ENCODE peak calls at places on chromosome 13, in four cellular contexts. U is fibroblast of mammary gland; M is thoracic aorta; K is stimulated activated CD4-positive, alpha-beta T cell treated with anti-CD3 and anti-CD28 coated beads, Interleukin-1b, Interleukin-23, amount 100 ng/mL, for 24 hours. V is an unnamed sample.

GRCh38 chr13:108915634-108916497 is 286.5 kb downstream of the MYO16 start:
- DNase-seq in U (peak), M (peak), K (peak), V (no peak)

GRCh38 chr13:72221276-72221962 is 354.4 kb upstream of the DACH1 start:
- DNase-seq in U (no peak), M (no peak), K (no peak), V (no peak)

GRCh38 chr13:89163081-89163480 is 1491.9 kb downstream of the SLITRK5 start:
- DNase-seq in U (no peak), M (no peak), K (no peak), V (peak)

GRCh38 chr13:114065141-114065925 is 67.1 kb downstream of the RASA3 start:
- DNase-seq in U (peak), M (peak), K (peak), V (no peak)

GRCh38 chr13:43730642-43731041 is 56.1 kb downstream of the ENOX1 start:
- DNase-seq in U (peak), M (no peak), K (no peak), V (no peak)

GRCh38 chr13:37729876-37730275 is 131.3 kb upstream of the POSTN start:
- DNase-seq in U (no peak), M (no peak), K (no peak), V (no peak)

GRCh38 chr13:68176486-68176885 is 946.4 kb upstream of the PCDH9 start:
- DNase-seq in U (peak), M (no peak), K (no peak), V (no peak)

GRCh38 chr13:86974995-86975328 is 696.2 kb upstream of the SLITRK5 start:
- DNase-seq in U (no peak), M (no peak), K (no peak), V (no peak)

GRCh38 chr13:47481521-47481920 is 519.6 kb downstream of the SUCLA2 start:
- DNase-seq in U (no peak), M (no peak), K (no peak), V (no peak)

GRCh38 chr13:27283906-27284523 is 13.4 kb downstream of the RASL11A start:
- DNase-seq in U (peak), M (no peak), K (no peak), V (no peak)

GRCh38 chr13:111388851-111389500 is 68.5 kb downstream of the TEX29 start:
- DNase-seq in U (no peak), M (no peak), K (peak), V (no peak)

GRCh38 chr13:44322928-44323327 is 50.7 kb upstream of the SERP2 start:
- DNase-seq in U (no peak), M (no peak), K (no peak), V (no peak)

GRCh38 chr13:71408416-71408815 is 458.6 kb downstream of the DACH1 start:
- DNase-seq in U (no peak), M (no peak), K (no peak), V (no peak)

GRCh38 chr13:20395061-20395916 is 130.4 kb downstream of the CRYL1 start:
- DNase-seq in U (no peak), M (no peak), K (no peak), V (no peak)

GRCh38 chr13:34189946-34190345 is 372.0 kb downstream of the RFC3 start:
- DNase-seq in U (no peak), M (no peak), K (no peak), V (no peak)

GRCh38 chr13:99380921-99381645 is 73.9 kb upstream of the GPR183 start:
- DNase-seq in U (no peak), M (no peak), K (peak), V (no peak)

GRCh38 chr13:58704953-58705352 is 1073.4 kb downstream of the PCDH17 start:
- DNase-seq in U (no peak), M (no peak), K (no peak), V (no peak)

GRCh38 chr13:49302222-49302621 is 54.5 kb downstream of the CDADC1 start:
- DNase-seq in U (no peak), M (no peak), K (no peak), V (no peak)

GRCh38 chr13:99955107-99955746 is 16.3 kb downstream of the ZIC5 start:
- DNase-seq in U (no peak), M (no peak), K (no peak), V (no peak)

GRCh38 chr13:87982436-87982835 is 311.3 kb downstream of the SLITRK5 start:
- DNase-seq in U (no peak), M (no peak), K (no peak), V (no peak)

GRCh38 chr13:29918845-29919244 is 68.4 kb upstream of the UBL3 start:
- DNase-seq in U (peak), M (no peak), K (no peak), V (no peak)

GRCh38 chr13:101382086-101382485 is 34.2 kb downstream of the NALCN start:
- DNase-seq in U (no peak), M (no peak), K (no peak), V (peak)

GRCh38 chr13:42548731-42549554 is 25.0 kb upstream of the TNFSF11 start:
- DNase-seq in U (peak), M (no peak), K (no peak), V (no peak)

GRCh38 chr13:23985846-23986245 is 88.5 kb upstream of the C1QTNF9B start:
- DNase-seq in U (no peak), M (no peak), K (no peak), V (no peak)

GRCh38 chr13:26051231-26052135 is at the start of gene SHISA2:
- DNase-seq in U (peak), M (no peak), K (peak), V (peak)

GRCh38 chr13:47831265-47831664 is 169.8 kb downstream of the SUCLA2 start:
- DNase-seq in U (peak), M (no peak), K (no peak), V (no peak)

GRCh38 chr13:26048745-26049144 is 3.1 kb downstream of the SHISA2 start:
- DNase-seq in U (no peak), M (no peak), K (no peak), V (no peak)

GRCh38 chr13:99855516-99855915 is 116.1 kb downstream of the ZIC5 start:
- DNase-seq in U (no peak), M (no peak), K (no peak), V (no peak)

GRCh38 chr13:109158383-109158782 is 529.0 kb downstream of the MYO16 start:
- DNase-seq in U (no peak), M (no peak), K (no peak), V (no peak)

GRCh38 chr13:30061217-30061616 is 210.8 kb upstream of the UBL3 start:
- DNase-seq in U (peak), M (no peak), K (no peak), V (no peak)

GRCh38 chr13:44035400-44035799 is 155.7 kb downstream of the LACC1 start:
- DNase-seq in U (no peak), M (no peak), K (no peak), V (no peak)

GRCh38 chr13:114099191-114099590 is 33.2 kb downstream of the RASA3 start:
- DNase-seq in U (peak), M (peak), K (no peak), V (no peak)

GRCh38 chr13:101535192-101535746 is 82.8 kb downstream of the ITGBL1 start:
- DNase-seq in U (peak), M (no peak), K (no peak), V (no peak)

GRCh38 chr13:113526466-113527220 is 36.1 kb upstream of the DCUN1D2 start:
- DNase-seq in U (no peak), M (no peak), K (no peak), V (no peak)

GRCh38 chr13:50529154-50529882 is 314.2 kb downstream of the DLEU7 start:
- DNase-seq in U (peak), M (peak), K (no peak), V (no peak)

GRCh38 chr13:111484959-111485358 is 164.5 kb downstream of the TEX29 start:
- DNase-seq in U (no peak), M (no peak), K (no peak), V (no peak)